ENCODE peak calls at places on chromosome 2, in four cellular contexts. Q, A, J and X are unnamed samples.

GRCh38 chr2:45840481-45840880 is 189.0 kb downstream of the PRKCE start:
- DNase-seq in J (no peak), A (no peak), Q (no peak), X (no peak)

GRCh38 chr2:179954026-179954425 is 53.1 kb downstream of the CWC22 start:
- DNase-seq in Q (no peak), A (no peak), J (peak), X (no peak)

GRCh38 chr2:226687641-226688253 is 111.9 kb downstream of the IRS1 start:
- DNase-seq in J (no peak), A (no peak), Q (no peak), X (no peak)

GRCh38 chr2:172082944-172083718 is 2.2 kb upstream of the DLX1 start:
- DNase-seq in A (no peak), Q (no peak), J (no peak), X (peak)

GRCh38 chr2:43327119-43327518 is 100.7 kb upstream of the ZFP36L2 start:
- DNase-seq in A (no peak), Q (peak), J (no peak), X (no peak)

GRCh38 chr2:102558463-102558862 is 60.9 kb upstream of the SLC9A2 start:
- DNase-seq in J (no peak), A (no peak), Q (no peak), X (no peak)

GRCh38 chr2:33425156-33425555 is 51.3 kb upstream of the RASGRP3 start:
- DNase-seq in J (no peak), A (no peak), Q (no peak), X (no peak)

GRCh38 chr2:63710732-63711131 is 122.0 kb downstream of the MDH1 start:
- DNase-seq in A (no peak), Q (no peak), J (no peak), X (no peak)

GRCh38 chr2:168731550-168732128 is 70.8 kb upstream of the NOSTRIN start:
- DNase-seq in Q (no peak), A (no peak), J (no peak), X (no peak)

GRCh38 chr2:62293151-62293489 is 97.2 kb downstream of the B3GNT2 start:
- DNase-seq in J (no peak), Q (no peak), A (no peak), X (no peak)

GRCh38 chr2:527581-527980 is 149.6 kb downstream of the TMEM18 start:
- DNase-seq in J (no peak), A (no peak), Q (no peak), X (no peak)

GRCh38 chr2:43218221-43218549 is 8.2 kb downstream of the ZFP36L2 start:
- DNase-seq in A (no peak), Q (no peak), J (no peak), X (no peak)

GRCh38 chr2:166344286-166345113 is 31.2 kb downstream of the SCN9A start:
- DNase-seq in J (no peak), A (no peak), Q (no peak), X (no peak)

GRCh38 chr2:185502351-185502750 is 236.3 kb upstream of the FSIP2 start:
- DNase-seq in J (no peak), Q (peak), A (no peak), X (no peak)

GRCh38 chr2:217118559-217118958 is 258.7 kb upstream of the TNP1 start:
- DNase-seq in Q (no peak), J (no peak), A (no peak), X (no peak)

GRCh38 chr2:168210898-168211570 is 36.4 kb downstream of the STK39 start:
- DNase-seq in Q (no peak), J (no peak), A (no peak), X (no peak)

GRCh38 chr2:168247341-168248305 is at the start of gene STK39:
- DNase-seq in Q (peak), A (peak), J (peak), X (peak)

GRCh38 chr2:219739866-219740440 is 112.5 kb downstream of the SLC4A3 start:
- DNase-seq in J (no peak), A (no peak), Q (no peak), X (no peak)

GRCh38 chr2:63654959-63655358 is 66.2 kb downstream of the MDH1 start:
- DNase-seq in J (no peak), A (no peak), Q (no peak), X (no peak)

GRCh38 chr2:28952806-28953190 is 28.3 kb upstream of the TOGARAM2 start:
- DNase-seq in Q (peak), J (no peak), A (no peak), X (no peak)

GRCh38 chr2:51710222-51710621 is 678.3 kb upstream of the NRXN1 start:
- DNase-seq in A (peak), Q (no peak), J (no peak), X (no peak)

GRCh38 chr2:29021886-29022285 is 40.8 kb downstream of the TOGARAM2 start:
- DNase-seq in J (no peak), A (no peak), Q (no peak), X (no peak)

GRCh38 chr2:96767135-96767871 is 6.6 kb downstream of the CNNM4 start:
- DNase-seq in J (no peak), A (no peak), Q (no peak), X (no peak)

GRCh38 chr2:237194081-237194480 is 108.4 kb downstream of the COPS8 start:
- DNase-seq in Q (no peak), A (no peak), J (no peak), X (no peak)

GRCh38 chr2:175981546-175981945 is 20.5 kb downstream of the LNPK start:
- DNase-seq in J (no peak), Q (peak), A (no peak), X (no peak)

GRCh38 chr2:237254369-237254861 is 159.5 kb downstream of the COL6A3 start:
- DNase-seq in J (no peak), Q (no peak), A (no peak), X (no peak)

GRCh38 chr2:17616405-17616804 is 75.9 kb downstream of the VSNL1 start:
- DNase-seq in A (no peak), J (no peak), Q (no peak), X (no peak)

GRCh38 chr2:142582317-142582716 is 295.1 kb upstream of the KYNU start:
- DNase-seq in J (no peak), Q (no peak), A (no peak), X (no peak)

GRCh38 chr2:168254158-168254935 is 7.0 kb upstream of the STK39 start:
- DNase-seq in A (no peak), J (no peak), Q (no peak), X (no peak)

GRCh38 chr2:143975216-143975615 is 544.7 kb downstream of the ZEB2 start:
- DNase-seq in A (no peak), J (no peak), Q (no peak), X (no peak)

GRCh38 chr2:119174216-119174992 is 15.9 kb upstream of the C1QL2 start:
- DNase-seq in Q (peak), J (peak), A (no peak), X (peak)

GRCh38 chr2:187117483-187117882 is 268.5 kb upstream of the ZSWIM2 start:
- DNase-seq in A (no peak), J (no peak), Q (no peak), X (no peak)

GRCh38 chr2:10187661-10188060 is 65.1 kb downstream of the RRM2 start:
- DNase-seq in Q (no peak), A (no peak), J (no peak), X (no peak)

GRCh38 chr2:55809875-55810620 is 113.5 kb downstream of the EFEMP1 start:
- DNase-seq in A (no peak), Q (no peak), J (no peak), X (no peak)

GRCh38 chr2:170098626-170099312 is 79.2 kb upstream of the MYO3B start:
- DNase-seq in Q (no peak), A (no peak), J (no peak), X (no peak)

GRCh38 chr2:135072125-135072997 is 20.3 kb downstream of the RAB3GAP1 start:
- DNase-seq in Q (no peak), J (no peak), A (no peak), X (no peak)